ENCODE peak calls at places on chromosomes 4 and X, in six cellular contexts. F, E, Z, V, M and W are unnamed samples.

GRCh38 chrX:102650903-102651241 is 411 bp upstream of the GPRASP1 start:
- DNase-seq in F (no peak), M (no peak), Z (no peak), V (no peak), E (no peak), W (no peak)

GRCh38 chr4:87896020-87896621 is 63.4 kb downstream of the MEPE start:
- DNase-seq in M (peak), Z (no peak), V (peak), F (no peak), E (no peak), W (peak)

GRCh38 chrX:21873063-21873785 is 17.4 kb downstream of the YY2 start:
- DNase-seq in M (no peak), V (no peak), E (no peak), Z (no peak), F (no peak), W (no peak)

GRCh38 chrX:37468111-37468739 is 103.2 kb upstream of the LANCL3 start:
- DNase-seq in E (no peak), V (no peak), Z (no peak), M (no peak), F (no peak), W (no peak)

GRCh38 chrX:39418132-39418935 is 617.1 kb downstream of the MID1IP1 start:
- DNase-seq in Z (no peak), V (no peak), E (no peak), M (no peak), F (no peak), W (no peak)

GRCh38 chr4:55920571-55920970 is 28.2 kb upstream of the CEP135 start:
- DNase-seq in Z (no peak), V (no peak), M (peak), F (no peak), E (no peak), W (no peak)

GRCh38 chr4:100879471-100879870 is 361.6 kb upstream of the EMCN start:
- DNase-seq in E (no peak), V (no peak), Z (no peak), F (no peak), M (no peak), W (no peak)

GRCh38 chr4:64533159-64533558 is 123.9 kb upstream of the TECRL start:
- DNase-seq in F (no peak), V (no peak), Z (no peak), M (no peak), E (no peak), W (no peak)

GRCh38 chr4:175560628-175561027 is 251.4 kb downstream of the GPM6A start:
- DNase-seq in F (no peak), Z (no peak), V (no peak), M (no peak), E (no peak), W (no peak)

GRCh38 chr4:4712800-4713528 is 146.5 kb upstream of the MSX1 start:
- DNase-seq in V (no peak), E (no peak), M (no peak), F (no peak), Z (no peak), W (no peak)

GRCh38 chr4:98794565-98795205 is 134.2 kb downstream of the EIF4E start:
- DNase-seq in Z (no peak), M (no peak), F (no peak), E (no peak), V (no peak), W (no peak)

GRCh38 chr4:139558235-139559094 is 2.4 kb upstream of the SETD7 start:
- DNase-seq in F (no peak), E (no peak), Z (no peak), M (no peak), V (no peak), W (no peak)

GRCh38 chrX:154648931-154649863 is 4.2 kb downstream of the CTAG2 start:
- DNase-seq in Z (no peak), M (no peak), V (no peak), E (no peak), F (no peak), W (no peak)

GRCh38 chrX:24204331-24204730 is 54.8 kb downstream of the ZFX start:
- DNase-seq in E (no peak), Z (no peak), V (no peak), F (no peak), M (no peak), W (no peak)

GRCh38 chr4:75898533-75898932 is 3.7 kb downstream of the PPEF2 start:
- DNase-seq in F (no peak), M (no peak), V (no peak), Z (no peak), E (no peak), W (no peak)

GRCh38 chr4:82561745-82562552 is at the start of gene TMEM150C:
- DNase-seq in V (no peak), F (peak), Z (peak), E (peak), M (no peak), W (no peak)

GRCh38 chr4:81198151-81198550 is 16.9 kb downstream of the PRKG2 start:
- DNase-seq in V (no peak), E (no peak), F (no peak), Z (no peak), M (no peak), W (no peak)

GRCh38 chrX:135185795-135186443 is 14.7 kb upstream of the CT55 start:
- DNase-seq in F (peak), V (peak), Z (peak), E (no peak), M (peak), W (no peak)

GRCh38 chr4:41802590-41802989 is 54.1 kb upstream of the PHOX2B start:
- DNase-seq in Z (no peak), F (no peak), E (no peak), M (no peak), V (no peak), W (no peak)

GRCh38 chr4:56158483-56158882 is 209.7 kb downstream of the CEP135 start:
- DNase-seq in V (no peak), F (no peak), M (no peak), E (no peak), Z (peak), W (no peak)

GRCh38 chrX:103063191-103063845 is 653 bp downstream of the BEX1 start:
- DNase-seq in Z (peak), M (no peak), F (peak), E (no peak), V (peak), W (no peak)

GRCh38 chr4:67483868-67484602 is 61.3 kb downstream of the CENPC start:
- DNase-seq in E (no peak), Z (no peak), M (no peak), F (no peak), V (no peak), W (no peak)

GRCh38 chr4:11743236-11743635 is 314.5 kb upstream of the HS3ST1 start:
- DNase-seq in M (no peak), Z (no peak), V (no peak), F (no peak), E (no peak), W (no peak)

GRCh38 chrX:153974726-153975286 is 2.3 kb downstream of the TMEM187 start:
- DNase-seq in Z (no peak), M (no peak), E (no peak), V (peak), F (no peak), W (no peak)

GRCh38 chr4:170325599-170325998 is 235.8 kb upstream of the AADAT start:
- DNase-seq in Z (no peak), F (no peak), V (no peak), E (no peak), M (no peak), W (no peak)

DNA sequence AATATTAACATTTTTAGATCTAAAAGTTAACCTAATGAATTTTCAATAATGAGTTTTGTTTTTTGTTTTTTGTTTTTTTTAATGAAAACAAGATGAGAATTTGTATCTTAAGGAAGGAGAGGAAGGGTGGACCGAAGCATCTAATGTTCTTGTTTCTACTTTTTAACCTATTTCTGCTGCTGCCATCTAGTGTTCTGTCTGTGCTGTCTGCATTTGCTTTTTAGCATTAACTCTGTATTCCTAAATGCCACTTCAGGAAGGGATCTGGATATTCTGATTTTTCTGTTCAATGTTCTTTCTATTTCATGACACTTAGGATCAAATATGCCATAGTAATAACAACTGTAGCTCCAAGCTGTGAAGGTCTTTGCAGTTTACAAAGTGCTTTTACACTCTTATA is 161.7 kb downstream of the BRWD3 start:
- DNase-seq in F (no peak), Z (no peak), E (no peak), M (no peak), V (no peak), W (no peak)
- TF ChIP-seq CTCF in F (no peak), Z (no peak), E (no peak), M (no peak), V (no peak), W (no peak)

GRCh38 chr4:121824950-121825349 is 1.3 kb upstream of the CCNA2 start:
- DNase-seq in V (no peak), E (no peak), M (no peak), Z (no peak), F (no peak), W (no peak)

GRCh38 chr4:121822047-121822446 is 1.6 kb downstream of the CCNA2 start:
- DNase-seq in Z (no peak), E (no peak), M (no peak), F (no peak), V (no peak), W (no peak)

GRCh38 chr4:121823505-121824170 is at the start of gene CCNA2:
- DNase-seq in E (peak), V (peak), F (peak), M (peak), Z (peak), W (peak)

GRCh38 chr4:121822796-121823504 is 733 bp downstream of the CCNA2 start:
- DNase-seq in M (no peak), V (peak), F (peak), Z (peak), E (no peak), W (no peak)

DNA sequence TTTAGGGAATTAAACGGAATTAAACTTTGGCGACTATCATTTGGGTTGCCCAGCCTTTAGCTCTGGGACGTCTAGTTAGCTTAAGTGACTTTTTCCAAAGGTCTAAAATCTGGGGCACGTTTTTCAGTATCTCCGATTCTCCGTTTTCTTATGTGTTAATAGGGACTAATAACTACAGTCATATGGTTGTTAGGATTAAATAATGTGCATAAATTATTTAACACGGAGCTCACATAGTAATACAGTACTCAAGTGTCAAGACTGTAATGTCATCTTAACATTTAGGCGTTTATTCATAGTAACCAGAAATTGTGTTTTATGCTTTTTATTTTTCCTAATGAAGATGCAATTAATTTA is 466 bp upstream of the CCNA2 start:
- DNase-seq in F (no peak), E (no peak), V (no peak), Z (no peak), M (no peak), W (no peak)
- TF ChIP-seq CTCF in F (no peak), E (no peak), V (no peak), Z (no peak), M (no peak), W (no peak)

GRCh38 chr4:153643406-153644016 is 40.6 kb upstream of the TLR2 start:
- DNase-seq in M (no peak), E (no peak), V (peak), Z (no peak), F (no peak), W (no peak)

GRCh38 chr4:153649572-153649991 is 34.5 kb upstream of the TLR2 start:
- DNase-seq in Z (no peak), V (peak), E (no peak), M (no peak), F (no peak), W (no peak)

GRCh38 chr4:153641532-153641931 is 42.5 kb upstream of the TLR2 start:
- DNase-seq in E (no peak), Z (no peak), F (no peak), V (no peak), M (no peak), W (no peak)

GRCh38 chr4:153647975-153648374 is 36.1 kb upstream of the TLR2 start:
- DNase-seq in V (no peak), M (no peak), E (no peak), F (no peak), Z (no peak), W (no peak)

GRCh38 chr4:153645183-153645582 is 38.9 kb upstream of the TLR2 start:
- DNase-seq in F (no peak), M (no peak), E (no peak), V (no peak), Z (no peak), W (no peak)
- TF ChIP-seq CTCF in F (peak), M (no peak), E (no peak), V (peak), Z (peak), W (peak)

GRCh38 chrX:109472939-109473713 is 8.8 kb downstream of the GUCY2F start:
- DNase-seq in F (peak), V (peak), E (no peak), Z (peak), M (no peak), W (no peak)
- TF ChIP-seq CTCF in F (no peak), V (no peak), E (peak), Z (no peak), M (no peak), W (no peak)

DNA sequence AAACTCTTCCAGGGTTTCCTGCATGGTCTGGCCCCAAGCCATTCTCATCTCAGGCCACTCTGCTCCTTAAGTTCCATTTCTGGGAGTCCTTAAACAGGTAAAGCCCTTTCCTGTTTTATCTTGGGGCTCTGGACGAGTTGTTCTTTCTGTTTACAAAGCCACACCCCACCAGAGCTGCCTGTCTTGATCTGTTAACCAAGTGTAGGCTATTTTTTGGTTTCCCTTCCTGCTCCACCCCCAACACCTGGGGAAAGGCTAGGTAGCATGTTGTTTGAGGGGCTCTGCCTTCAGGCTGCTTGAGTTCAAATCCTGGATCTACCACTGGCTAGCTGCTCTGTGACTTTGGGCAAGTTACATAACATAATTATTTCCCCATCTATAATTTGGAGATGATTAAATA is 40.0 kb downstream of the ERVMER34-1 start:
- DNase-seq in M (no peak), Z (no peak), E (no peak), V (no peak), F (no peak), W (no peak)
- TF ChIP-seq CTCF in M (no peak), Z (no peak), E (no peak), V (no peak), F (no peak), W (no peak)

GRCh38 chr4:26150948-26151347 is 169.9 kb upstream of the RBPJ start:
- DNase-seq in M (no peak), F (no peak), Z (no peak), V (no peak), E (no peak), W (no peak)
- TF ChIP-seq CTCF in M (no peak), F (no peak), Z (no peak), V (no peak), E (no peak), W (no peak)

DNA sequence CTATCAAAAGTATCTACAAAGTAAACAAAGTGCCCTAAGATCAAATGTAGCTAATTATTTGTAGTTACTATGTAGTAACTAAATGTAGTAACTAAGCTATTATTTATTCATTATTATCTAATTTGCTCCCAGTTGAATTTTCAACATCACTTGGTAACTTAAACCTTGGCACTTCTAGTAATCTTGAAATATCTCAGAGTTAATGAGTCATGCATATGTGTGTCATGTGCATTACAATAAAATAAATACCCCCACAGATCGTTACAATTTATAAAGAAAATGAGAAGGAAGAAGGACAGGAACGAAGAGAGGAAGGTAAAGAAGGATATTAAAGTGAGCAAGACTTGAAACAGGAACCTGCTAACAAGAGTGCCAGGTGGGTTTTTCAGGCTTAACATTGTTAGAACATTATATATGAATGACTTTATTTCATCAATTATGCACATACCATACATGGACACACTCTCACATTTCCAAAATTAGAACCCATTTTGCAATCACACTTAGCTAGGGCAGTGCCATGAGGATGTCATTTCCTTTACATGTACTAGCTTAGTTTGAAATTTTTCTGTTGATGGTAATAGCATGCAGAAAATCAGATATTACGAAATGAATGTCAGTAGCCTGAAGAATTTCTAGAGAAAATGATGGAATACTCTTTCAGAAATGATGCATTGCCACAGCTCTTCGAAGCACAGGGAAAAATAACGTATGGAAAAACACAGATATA is 1670.4 kb upstream of the AGA start:
- DNase-seq in E (no peak), M (no peak), F (no peak), Z (no peak), V (no peak), W (no peak)
- TF ChIP-seq CTCF in E (no peak), M (no peak), F (no peak), Z (no peak), V (no peak), W (no peak)